ENCODE peak calls at places on chromosomes 13 and 19, in seven cellular contexts. U, D, I, T, S, C and O are unnamed samples.

GRCh38 chr13:34640931-34641330 is 301.1 kb upstream of the NBEA start:
- DNase-seq in I (no peak), T (no peak), D (no peak), U (no peak), C (no peak), S (no peak), O (no peak)

GRCh38 chr19:12139309-12139708 is 841 bp downstream of the ZNF20 start:
- DNase-seq in T (no peak), I (no peak), C (no peak), S (no peak), U (no peak), D (no peak), O (no peak)

GRCh38 chr13:111916201-111916600 is 150.7 kb upstream of the SOX1 start:
- DNase-seq in S (no peak), I (peak; percentile 1), D (no peak), C (no peak), U (no peak), T (no peak), O (no peak)

GRCh38 chr13:42569576-42570344 is 4.2 kb upstream of the TNFSF11 start:
- DNase-seq in T (no peak), I (no peak), U (no peak), S (no peak), D (no peak), C (no peak), O (no peak)

GRCh38 chr13:20192470-20193141 is at the start of gene GJB2:
- DNase-seq in U (peak; percentile 50), S (no peak), D (no peak), T (peak; percentile 23), C (peak; percentile 75), I (no peak), O (peak; percentile 59)

GRCh38 chr19:40136818-40137217 is 46.1 kb upstream of the ZNF780A start:
- DNase-seq in D (no peak), S (no peak), T (no peak), U (no peak), I (no peak), C (no peak), O (no peak)

GRCh38 chr19:18515959-18516358 is 5.9 kb downstream of the ELL start:
- DNase-seq in U (no peak), C (no peak), T (no peak), I (no peak), S (no peak), D (no peak), O (peak; percentile 25)

GRCh38 chr19:18708452-18709231 is 25.2 kb downstream of the CRTC1 start:
- DNase-seq in S (no peak), C (peak; percentile 43), D (peak; percentile 41), I (no peak), T (no peak), U (peak; percentile 17), O (no peak)

GRCh38 chr13:87669379-87669978 is 1.7 kb upstream of the SLITRK5 start:
- DNase-seq in U (peak; percentile 3), T (no peak), D (no peak), C (no peak), I (no peak), S (peak; percentile 69), O (no peak)

DNA sequence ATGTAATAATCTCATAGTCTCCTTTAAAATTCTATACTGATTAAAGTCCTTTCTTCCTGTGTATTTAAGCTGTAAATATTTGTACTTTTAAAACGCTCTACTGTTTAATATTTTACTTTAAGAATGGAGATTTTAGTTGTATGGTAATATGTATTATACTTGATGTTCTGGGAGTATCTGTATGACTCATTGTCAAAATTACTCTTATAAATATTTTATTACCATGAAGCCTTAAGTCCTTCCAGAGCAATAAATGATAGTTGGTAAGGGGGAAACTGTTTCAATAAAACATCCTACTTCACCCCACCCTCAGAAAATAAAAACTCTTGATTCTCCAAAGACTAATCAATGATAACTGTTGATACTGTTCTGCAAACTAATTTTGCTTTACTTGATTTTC is 6.4 kb downstream of the PCDH9 start:
- DNase-seq in D (no peak), I (no peak), T (no peak), C (no peak), S (no peak), U (no peak), O (no peak)
- H3K27ac ChIP-seq in D (peak overlapping the region; percentile 49), I (no peak overlapping the region), T (no peak overlapping the region), C (no peak overlapping the region), S (no peak overlapping the region), U (no peak overlapping the region), O (no peak overlapping the region)

GRCh38 chr13:31110617-31111016 is 51.1 kb downstream of the HSPH1 start:
- DNase-seq in D (no peak), U (no peak), C (no peak), T (no peak), S (no peak), I (no peak), O (no peak)

GRCh38 chr13:31111136-31111535 is 50.6 kb downstream of the HSPH1 start:
- DNase-seq in S (no peak), U (no peak), I (no peak), T (no peak), D (no peak), C (no peak), O (no peak)

GRCh38 chr13:31105856-31106255 is 55.8 kb downstream of the HSPH1 start:
- DNase-seq in T (no peak), D (no peak), U (no peak), C (no peak), I (no peak), S (no peak), O (no peak)

GRCh38 chr13:31107109-31107508 is 54.6 kb downstream of the HSPH1 start:
- DNase-seq in T (no peak), S (no peak), D (no peak), C (no peak), I (no peak), U (no peak), O (no peak)

DNA sequence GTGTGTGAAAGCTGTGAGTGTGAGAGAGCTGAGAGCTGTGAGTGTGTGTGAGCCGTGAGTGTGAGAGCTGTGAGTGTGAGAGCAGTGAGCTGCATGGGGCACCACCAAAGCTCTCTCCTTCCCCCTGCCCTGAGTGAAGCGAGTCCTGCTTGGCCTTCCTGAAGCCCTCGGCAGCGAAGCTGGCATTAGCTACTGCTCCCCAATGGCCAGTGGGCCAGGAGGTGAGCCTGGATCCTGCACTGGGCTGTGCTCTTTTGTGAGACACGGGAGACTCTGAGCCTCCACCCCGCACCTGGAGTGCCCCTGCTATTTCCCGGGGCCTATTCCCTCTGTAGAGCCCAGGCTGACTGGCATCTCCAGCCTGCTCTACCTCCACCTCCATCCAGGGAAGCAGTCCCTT is 51.5 kb downstream of the HSPH1 start:
- DNase-seq in U (no peak), D (no peak), S (no peak), T (no peak), C (no peak), I (no peak), O (no peak)
- H3K4me3 ChIP-seq in U (no peak overlapping the region), D (no peak overlapping the region), S (no peak overlapping the region), T (no peak overlapping the region), C (no peak overlapping the region), I (no peak overlapping the region), O (no peak overlapping the region)

DNA sequence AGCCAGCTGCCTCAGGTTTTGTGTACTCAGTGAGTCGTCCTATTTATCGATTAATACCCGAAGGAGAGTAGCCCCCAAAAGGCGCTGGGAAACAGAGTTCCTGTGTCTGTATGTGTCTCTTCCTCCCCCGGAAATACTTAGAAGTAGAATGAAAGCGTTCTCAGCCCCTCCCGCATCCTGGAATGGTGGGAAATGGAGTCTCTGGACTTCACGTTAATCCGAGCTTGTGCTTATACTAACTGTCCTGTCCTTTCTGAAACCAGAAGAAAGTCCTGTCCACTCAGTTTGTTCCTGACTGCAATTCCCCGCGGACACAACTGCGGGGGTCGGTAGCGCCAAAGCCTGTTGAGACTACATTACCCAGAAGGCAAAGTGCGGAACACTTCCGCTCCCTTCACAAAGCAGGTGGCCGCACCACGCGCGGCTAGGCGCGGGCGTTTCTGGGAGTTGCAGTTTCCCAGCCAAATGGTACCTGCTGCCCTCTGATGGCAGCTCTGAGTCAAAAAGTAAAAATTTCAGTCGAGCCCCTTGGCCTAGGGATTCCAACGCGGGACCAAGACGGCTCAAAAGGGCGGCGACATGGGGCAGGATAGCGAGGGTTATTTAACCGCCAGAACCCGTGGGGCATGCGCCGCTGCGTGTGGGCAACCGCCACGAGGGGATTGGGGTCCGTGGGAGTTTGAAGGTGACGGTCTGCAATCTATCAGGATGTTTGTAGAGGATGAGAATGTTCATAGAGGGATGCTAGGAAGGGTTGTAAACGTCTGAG is 2.2 kb upstream of the GSK3A start:
- DNase-seq in D (peak; percentile 92), U (peak; percentile 94), T (peak; percentile 90), S (peak; percentile 98), I (peak; percentile 94), C (peak; percentile 96), O (peak; percentile 96)
- H3K4me1 ChIP-seq in D (peaks cover 82% of the 10 kb centered on the region), U (no peaks in the 10 kb centered on the region), T (peaks cover 53% of the 10 kb centered on the region), S (peaks cover 40% of the 10 kb centered on the region), I (peaks cover 31% of the 10 kb centered on the region), C (peaks cover 7% of the 10 kb centered on the region), O (peaks cover 5% of the 10 kb centered on the region)

DNA sequence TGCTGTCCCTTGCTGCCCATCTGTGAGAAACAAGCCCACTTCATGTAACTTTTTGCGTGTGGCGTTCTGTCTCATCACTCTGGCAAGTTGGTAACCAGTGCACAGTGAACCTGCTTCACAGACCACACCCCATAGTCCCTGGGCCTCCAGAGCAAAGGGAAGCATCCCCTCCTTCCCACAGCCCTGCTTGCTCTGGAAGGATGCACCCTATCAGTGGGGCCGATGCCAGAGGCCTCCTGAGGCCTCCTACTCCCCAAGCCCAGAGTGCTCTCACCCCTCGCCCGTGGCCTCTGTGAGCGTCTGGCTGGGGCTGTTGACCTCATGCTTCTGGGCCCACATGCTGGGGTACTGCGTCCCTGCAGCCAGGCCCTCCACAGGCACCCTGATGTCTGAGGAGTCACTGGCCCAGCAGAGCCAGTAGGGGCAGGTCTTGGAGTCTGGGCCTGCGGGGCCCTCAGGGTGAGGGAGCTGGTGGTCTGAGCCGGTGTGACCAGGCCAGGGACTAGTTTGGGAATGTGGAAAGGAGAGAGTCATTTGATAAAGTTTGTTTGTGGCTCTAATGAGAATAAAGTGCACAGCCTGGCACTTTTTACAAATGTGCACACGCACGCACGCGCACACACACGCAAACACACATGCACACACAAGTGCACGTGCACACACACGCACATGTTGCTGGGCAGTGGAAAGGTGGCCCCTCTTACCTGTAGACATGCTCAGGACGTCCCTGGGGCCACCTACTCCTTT is 5.1 kb downstream of the TMEM86B start:
- DNase-seq in C (no peak), S (no peak), T (no peak), I (no peak), U (no peak), D (no peak), O (no peak)
- H3K27ac ChIP-seq in C (no peak overlapping the region), S (no peak overlapping the region), T (no peak overlapping the region), I (no peak overlapping the region), U (no peak overlapping the region), D (no peak overlapping the region), O (no peak overlapping the region)